ENCODE peak calls at places on chromosomes 1 and 21, in seven cellular contexts. R is SJSA1, W is GM23338, D is iPS DF 6.9, S is uterus, Q is lower lobe of right lung, J is upper lobe of right lung. L is an unnamed sample.

GRCh38 chr1:185821612-185822385 is 87.6 kb downstream of the HMCN1 start:
- DNase-seq in J (no peak), S (no peak), D (no peak), R (no peak), Q (no peak), W (no peak), L (no peak)

GRCh38 chr1:157033357-157033876 is 12.1 kb downstream of the ARHGEF11 start:
- DNase-seq in J (no peak), R (no peak), Q (no peak), W (no peak), S (no peak), D (no peak), L (no peak)

GRCh38 chr1:118154220-118154619 is 30.8 kb downstream of the SPAG17 start:
- DNase-seq in Q (no peak), S (no peak), R (no peak), D (no peak), J (no peak), W (no peak), L (no peak)

GRCh38 chr1:34781071-34781843 is at the start of gene GJB3:
- DNase-seq in J (peak), W (peak), D (no peak), Q (no peak), R (no peak), S (no peak), L (no peak)

GRCh38 chr1:186202174-186202843 is 172.7 kb downstream of the TPR start:
- DNase-seq in D (no peak), J (no peak), W (no peak), S (peak), R (no peak), Q (no peak), L (no peak)

GRCh38 chr1:209490013-209490412 is 93.5 kb upstream of the CAMK1G start:
- DNase-seq in Q (no peak), S (no peak), R (no peak), J (no peak), D (no peak), W (peak), L (no peak)

GRCh38 chr1:68327414-68327813 is 95.1 kb upstream of the WLS start:
- DNase-seq in D (no peak), W (no peak), J (no peak), S (no peak), Q (no peak), R (no peak), L (no peak)

GRCh38 chr1:41641941-41642527 is 157.6 kb upstream of the EDN2 start:
- DNase-seq in W (no peak), R (no peak), D (no peak), Q (no peak), J (peak), S (no peak), L (no peak)

GRCh38 chr1:36304970-36305914 is 926 bp upstream of the SH3D21 start:
- DNase-seq in Q (no peak), D (no peak), R (no peak), J (peak), S (no peak), W (peak), L (no peak)

GRCh38 chr1:65149391-65149729 is 1.4 kb downstream of the AK4 start:
- DNase-seq in R (no peak), Q (no peak), W (peak), D (peak), S (no peak), J (no peak), L (no peak)

GRCh38 chr1:171645553-171646336 is 6.7 kb downstream of the MYOC start:
- DNase-seq in D (no peak), S (peak), Q (no peak), R (no peak), W (no peak), J (no peak), L (no peak)

GRCh38 chr21:36135391-36136094 is 664 bp downstream of the CBR3 start:
- DNase-seq in S (peak), R (peak), J (peak), D (no peak), W (peak), Q (peak), L (no peak)

GRCh38 chr1:1088801-1089680 is 14.9 kb upstream of the RNF223 start:
- DNase-seq in D (no peak), S (no peak), Q (peak), R (no peak), W (no peak), J (peak), L (no peak)

GRCh38 chr1:8431028-8431427 is 113.1 kb downstream of the SLC45A1 start:
- DNase-seq in R (no peak), S (no peak), J (no peak), W (peak), Q (no peak), D (no peak), L (no peak)

GRCh38 chr21:16554522-16554921 is 824.7 kb downstream of the USP25 start:
- DNase-seq in Q (no peak), J (no peak), D (no peak), R (no peak), S (no peak), W (no peak), L (no peak)

GRCh38 chr1:53706356-53706755 is 32.6 kb downstream of the GLIS1 start:
- DNase-seq in W (no peak), Q (no peak), S (no peak), D (no peak), J (no peak), R (no peak), L (no peak)

GRCh38 chr1:22886211-22886610 is 86.5 kb downstream of the LACTBL1 start:
- DNase-seq in Q (no peak), J (no peak), D (no peak), R (no peak), S (no peak), W (no peak), L (no peak)

GRCh38 chr1:61356995-61357394 is 274.6 kb downstream of the NFIA start:
- DNase-seq in Q (no peak), W (no peak), S (no peak), R (no peak), J (no peak), D (no peak), L (no peak)

GRCh38 chr1:28592314-28593071 is 428 bp downstream of the RAB42 start:
- DNase-seq in S (no peak), J (peak), W (peak), D (no peak), Q (peak), R (no peak), L (no peak)

GRCh38 chr1:45093334-45093733 is 81.3 kb downstream of the UROD start:
- DNase-seq in D (no peak), S (no peak), J (no peak), Q (no peak), W (no peak), R (no peak), L (no peak)

GRCh38 chr21:31158789-31159581 is 120.7 kb upstream of the KRTAP19-8 start:
- DNase-seq in S (no peak), R (peak), J (no peak), Q (no peak), W (peak), D (no peak), L (no peak)

GRCh38 chr1:246597340-246597739 is 31.1 kb downstream of the CNST start:
- DNase-seq in J (no peak), D (no peak), R (peak), W (no peak), Q (no peak), S (peak), L (no peak)

GRCh38 chr1:167795810-167796740 is 74.3 kb downstream of the MPZL1 start:
- DNase-seq in Q (no peak), J (no peak), W (peak), D (no peak), S (no peak), R (no peak), L (no peak)

GRCh38 chr21:33817663-33818433 is 97.8 kb downstream of the ATP5PO start:
- DNase-seq in Q (no peak), D (no peak), W (no peak), R (peak), S (no peak), J (no peak), L (no peak)

GRCh38 chr1:170807432-170807831 is 127.9 kb upstream of the MROH9 start:
- DNase-seq in W (no peak), Q (no peak), R (no peak), D (no peak), J (no peak), S (no peak), L (no peak)

GRCh38 chr1:160705176-160705745 is 6.4 kb downstream of the CD48 start:
- DNase-seq in Q (no peak), J (no peak), R (no peak), W (no peak), S (no peak), D (no peak), L (no peak)

GRCh38 chr1:39590546-39590945 is 14.0 kb upstream of the PABPC4 start:
- DNase-seq in S (no peak), W (no peak), J (no peak), Q (no peak), R (no peak), D (no peak), L (no peak)

GRCh38 chr1:39592069-39592468 is 15.5 kb upstream of the PABPC4 start:
- DNase-seq in D (no peak), W (no peak), J (no peak), S (no peak), Q (no peak), R (no peak), L (no peak)

GRCh38 chr1:39593386-39593785 is 16.8 kb upstream of the PABPC4 start:
- DNase-seq in D (no peak), R (no peak), Q (no peak), J (no peak), S (no peak), W (no peak), L (no peak)

GRCh38 chr1:39596163-39596562 is 19.6 kb upstream of the PABPC4 start:
- DNase-seq in D (no peak), Q (no peak), J (no peak), R (no peak), W (no peak), S (no peak), L (no peak)
- H3K27ac ChIP-seq in D (no peak), Q (no peak), J (no peak), R (no peak), W (no peak), S (no peak), L (no peak)

DNA sequence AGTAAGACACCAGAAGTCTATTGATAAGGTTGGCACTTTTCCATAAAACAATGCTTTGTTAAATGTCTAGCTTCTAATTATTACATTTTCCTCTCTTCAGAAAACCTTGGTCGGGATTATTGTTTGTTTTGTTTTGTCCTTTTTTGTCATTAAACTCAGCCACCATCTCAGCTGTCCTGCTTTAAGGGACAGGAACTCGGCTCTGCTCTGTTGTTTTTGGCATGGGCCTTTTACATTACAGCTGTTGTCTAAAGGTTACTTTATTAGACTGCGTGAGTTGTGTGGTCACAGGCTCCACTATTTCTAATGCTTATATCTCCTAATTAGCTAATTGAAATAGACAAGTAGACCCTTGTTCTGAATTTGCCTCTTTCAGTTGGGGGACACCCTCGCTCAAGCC is 1.5 kb downstream of the PALMD start:
- DNase-seq in D (no peak), R (peak), J (no peak), S (no peak), W (no peak), Q (no peak), L (no peak)
- H3K27ac ChIP-seq in D (no peak), R (no peak), J (peak), S (peak), W (no peak), Q (peak), L (no peak)

GRCh38 chr1:18803859-18804258 is 55.6 kb downstream of the TAS1R2 start:
- DNase-seq in Q (no peak), D (no peak), R (no peak), S (no peak), J (no peak), W (no peak), L (no peak)
- H3K27ac ChIP-seq in Q (no peak), D (no peak), R (no peak), S (no peak), J (no peak), W (no peak), L (no peak)

DNA sequence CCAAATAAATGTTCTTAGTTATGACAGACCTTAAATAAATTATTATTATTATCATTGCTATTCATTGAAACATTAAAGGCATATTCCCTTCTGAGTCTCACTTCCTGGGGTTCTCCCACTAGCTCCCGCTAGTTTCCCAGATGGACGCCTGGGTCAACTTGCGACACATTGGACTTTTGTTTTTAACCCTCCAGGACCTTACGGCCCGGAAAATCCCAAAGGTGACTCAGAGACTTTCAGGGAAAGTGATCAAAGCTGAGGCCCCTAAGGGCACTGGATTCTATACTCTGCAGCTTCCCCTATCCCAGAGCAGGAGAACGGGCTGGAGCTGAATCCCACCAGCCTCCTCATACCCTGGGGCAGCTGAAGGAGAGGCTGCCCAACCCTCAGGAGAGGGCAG is 130.4 kb downstream of the PLPP3 start:
- DNase-seq in S (peak), D (no peak), J (no peak), Q (no peak), W (no peak), R (no peak), L (no peak)
- H3K27ac ChIP-seq in S (no peak), D (no peak), J (no peak), Q (no peak), W (no peak), R (no peak), L (no peak)

GRCh38 chr1:221708076-221708571 is 33.8 kb downstream of the DUSP10 start:
- DNase-seq in S (no peak), Q (no peak), J (no peak), R (no peak), D (no peak), W (no peak), L (no peak)

GRCh38 chr1:221706862-221707582 is 34.9 kb downstream of the DUSP10 start:
- DNase-seq in D (no peak), S (peak), R (no peak), Q (no peak), W (no peak), J (no peak), L (no peak)

GRCh38 chr1:221709854-221710253 is 32.0 kb downstream of the DUSP10 start:
- DNase-seq in J (no peak), S (no peak), D (no peak), R (no peak), W (no peak), Q (no peak), L (no peak)

GRCh38 chr1:221711156-221711577 is 30.7 kb downstream of the DUSP10 start:
- DNase-seq in W (no peak), D (no peak), S (no peak), J (no peak), R (no peak), Q (no peak), L (no peak)

GRCh38 chr1:221708987-221709386 is 32.9 kb downstream of the DUSP10 start:
- DNase-seq in R (no peak), W (peak), Q (no peak), J (no peak), S (peak), D (no peak), L (no peak)
- H3K27ac ChIP-seq in R (no peak), W (no peak), Q (peak), J (peak), S (peak), D (no peak), L (no peak)

GRCh38 chr1:224587051-224587450 is 29.1 kb upstream of the CNIH3 start:
- DNase-seq in D (no peak), Q (no peak), W (no peak), S (no peak), R (no peak), J (no peak), L (no peak)
- H3K27ac ChIP-seq in D (no peak), Q (no peak), W (no peak), S (no peak), R (no peak), J (no peak), L (no peak)